ENCODE peak calls at places on chromosomes 5 and 9, in eight cellular contexts. One of them, this sample, is unnamed.

GRCh38 chr5:172897691-172898512 is 61.3 kb upstream of the RPL26L1 start:
- DNase-seq in MV-4-11: no peak
- DNase-seq in lower leg skin: no peak
- DNase-seq in amygdala: no peak
- DNase-seq in endodermal cell: no peak
- DNase-seq in ecto neural progenitor cell: no peak
- DNase-seq in SIG-M5: no peak
- DNase-seq in activated T-helper 9 cell treated with anti-CD3 and anti-CD28 coated beads, Interleukin-2, amount 50 U/mL, for 16 hours: no peak
- DNase-seq in this sample: no peak

GRCh38 chr9:89435315-89435823 is 62.5 kb downstream of the SEMA4D start:
- DNase-seq in MV-4-11: no peak
- DNase-seq in lower leg skin: peak
- DNase-seq in amygdala: no peak
- DNase-seq in endodermal cell: peak
- DNase-seq in ecto neural progenitor cell: peak
- DNase-seq in SIG-M5: no peak
- DNase-seq in activated T-helper 9 cell treated with anti-CD3 and anti-CD28 coated beads, Interleukin-2, amount 50 U/mL, for 16 hours: no peak
- DNase-seq in this sample: no peak

GRCh38 chr9:16901589-16901988 is 31.1 kb upstream of the BNC2 start:
- DNase-seq in MV-4-11: peak
- DNase-seq in lower leg skin: no peak
- DNase-seq in amygdala: no peak
- DNase-seq in endodermal cell: no peak
- DNase-seq in ecto neural progenitor cell: no peak
- DNase-seq in SIG-M5: no peak
- DNase-seq in activated T-helper 9 cell treated with anti-CD3 and anti-CD28 coated beads, Interleukin-2, amount 50 U/mL, for 16 hours: no peak
- DNase-seq in this sample: no peak

GRCh38 chr5:77767301-77767700 is 8.8 kb downstream of the TBCA start:
- DNase-seq in MV-4-11: no peak
- DNase-seq in lower leg skin: no peak
- DNase-seq in amygdala: no peak
- DNase-seq in endodermal cell: no peak
- DNase-seq in ecto neural progenitor cell: no peak
- DNase-seq in SIG-M5: no peak
- DNase-seq in activated T-helper 9 cell treated with anti-CD3 and anti-CD28 coated beads, Interleukin-2, amount 50 U/mL, for 16 hours: no peak
- DNase-seq in this sample: no peak

GRCh38 chr5:137635521-137635921 is 100.4 kb downstream of the KLHL3 start:
- DNase-seq in MV-4-11: no peak
- DNase-seq in lower leg skin: no peak
- DNase-seq in amygdala: no peak
- DNase-seq in endodermal cell: no peak
- DNase-seq in ecto neural progenitor cell: no peak
- DNase-seq in SIG-M5: no peak
- DNase-seq in activated T-helper 9 cell treated with anti-CD3 and anti-CD28 coated beads, Interleukin-2, amount 50 U/mL, for 16 hours: no peak
- DNase-seq in this sample: peak

GRCh38 chr9:114592356-114592755 is 4.8 kb downstream of the ATP6V1G1 start:
- DNase-seq in MV-4-11: peak
- DNase-seq in lower leg skin: peak
- DNase-seq in amygdala: no peak
- DNase-seq in endodermal cell: no peak
- DNase-seq in ecto neural progenitor cell: no peak
- DNase-seq in SIG-M5: peak
- DNase-seq in activated T-helper 9 cell treated with anti-CD3 and anti-CD28 coated beads, Interleukin-2, amount 50 U/mL, for 16 hours: peak
- DNase-seq in this sample: no peak

GRCh38 chr9:28056006-28056405 is 482.7 kb upstream of the C9orf72 start:
- DNase-seq in MV-4-11: no peak
- DNase-seq in lower leg skin: peak
- DNase-seq in amygdala: no peak
- DNase-seq in endodermal cell: no peak
- DNase-seq in ecto neural progenitor cell: no peak
- DNase-seq in SIG-M5: no peak
- DNase-seq in activated T-helper 9 cell treated with anti-CD3 and anti-CD28 coated beads, Interleukin-2, amount 50 U/mL, for 16 hours: no peak
- DNase-seq in this sample: no peak

GRCh38 chr9:111916234-111916645 is 19.6 kb downstream of the UGCG start:
- DNase-seq in MV-4-11: peak
- DNase-seq in lower leg skin: no peak
- DNase-seq in amygdala: no peak
- DNase-seq in endodermal cell: no peak
- DNase-seq in ecto neural progenitor cell: no peak
- DNase-seq in SIG-M5: no peak
- DNase-seq in activated T-helper 9 cell treated with anti-CD3 and anti-CD28 coated beads, Interleukin-2, amount 50 U/mL, for 16 hours: no peak
- DNase-seq in this sample: no peak

GRCh38 chr9:130860458-130861316 is 25.6 kb downstream of the ABL1 start:
- DNase-seq in MV-4-11: peak
- DNase-seq in lower leg skin: peak
- DNase-seq in amygdala: no peak
- DNase-seq in endodermal cell: no peak
- DNase-seq in ecto neural progenitor cell: peak
- DNase-seq in SIG-M5: no peak
- DNase-seq in activated T-helper 9 cell treated with anti-CD3 and anti-CD28 coated beads, Interleukin-2, amount 50 U/mL, for 16 hours: no peak
- DNase-seq in this sample: peak

GRCh38 chr9:133005957-133006356 is 24.8 kb upstream of the GTF3C5 start:
- DNase-seq in MV-4-11: no peak
- DNase-seq in lower leg skin: no peak
- DNase-seq in amygdala: no peak
- DNase-seq in endodermal cell: no peak
- DNase-seq in ecto neural progenitor cell: no peak
- DNase-seq in SIG-M5: no peak
- DNase-seq in activated T-helper 9 cell treated with anti-CD3 and anti-CD28 coated beads, Interleukin-2, amount 50 U/mL, for 16 hours: no peak
- DNase-seq in this sample: no peak

GRCh38 chr9:5492965-5493364 is 17.4 kb upstream of the PDCD1LG2 start:
- DNase-seq in MV-4-11: no peak
- DNase-seq in lower leg skin: no peak
- DNase-seq in amygdala: no peak
- DNase-seq in endodermal cell: no peak
- DNase-seq in ecto neural progenitor cell: no peak
- DNase-seq in SIG-M5: no peak
- DNase-seq in activated T-helper 9 cell treated with anti-CD3 and anti-CD28 coated beads, Interleukin-2, amount 50 U/mL, for 16 hours: no peak
- DNase-seq in this sample: no peak

GRCh38 chr5:117103703-117104102 is 529.1 kb upstream of the SEMA6A start:
- DNase-seq in MV-4-11: no peak
- DNase-seq in lower leg skin: no peak
- DNase-seq in amygdala: no peak
- DNase-seq in endodermal cell: no peak
- DNase-seq in ecto neural progenitor cell: no peak
- DNase-seq in SIG-M5: no peak
- DNase-seq in activated T-helper 9 cell treated with anti-CD3 and anti-CD28 coated beads, Interleukin-2, amount 50 U/mL, for 16 hours: no peak
- DNase-seq in this sample: no peak

GRCh38 chr5:109838157-109838556 is 148.4 kb downstream of the MAN2A1 start:
- DNase-seq in MV-4-11: no peak
- DNase-seq in lower leg skin: no peak
- DNase-seq in amygdala: no peak
- DNase-seq in endodermal cell: peak
- DNase-seq in ecto neural progenitor cell: no peak
- DNase-seq in SIG-M5: no peak
- DNase-seq in activated T-helper 9 cell treated with anti-CD3 and anti-CD28 coated beads, Interleukin-2, amount 50 U/mL, for 16 hours: no peak
- DNase-seq in this sample: no peak

GRCh38 chr9:69204869-69205268 is 30.8 kb downstream of the TJP2 start:
- DNase-seq in MV-4-11: no peak
- DNase-seq in lower leg skin: peak
- DNase-seq in amygdala: peak
- DNase-seq in endodermal cell: peak
- DNase-seq in ecto neural progenitor cell: no peak
- DNase-seq in SIG-M5: no peak
- DNase-seq in activated T-helper 9 cell treated with anti-CD3 and anti-CD28 coated beads, Interleukin-2, amount 50 U/mL, for 16 hours: no peak
- DNase-seq in this sample: no peak

GRCh38 chr9:130936285-130937117 is 2.5 kb downstream of the FIBCD1 start:
- DNase-seq in MV-4-11: peak
- DNase-seq in lower leg skin: no peak
- DNase-seq in amygdala: peak
- DNase-seq in endodermal cell: peak
- DNase-seq in ecto neural progenitor cell: peak
- DNase-seq in SIG-M5: no peak
- DNase-seq in activated T-helper 9 cell treated with anti-CD3 and anti-CD28 coated beads, Interleukin-2, amount 50 U/mL, for 16 hours: no peak
- DNase-seq in this sample: no peak

GRCh38 chr5:96718635-96719077 is 56.5 kb downstream of the CAST start:
- DNase-seq in MV-4-11: no peak
- DNase-seq in lower leg skin: peak
- DNase-seq in amygdala: no peak
- DNase-seq in endodermal cell: no peak
- DNase-seq in ecto neural progenitor cell: no peak
- DNase-seq in SIG-M5: no peak
- DNase-seq in activated T-helper 9 cell treated with anti-CD3 and anti-CD28 coated beads, Interleukin-2, amount 50 U/mL, for 16 hours: no peak
- DNase-seq in this sample: no peak

GRCh38 chr5:6572086-6572824 is 60.6 kb downstream of the NSUN2 start:
- DNase-seq in MV-4-11: no peak
- DNase-seq in lower leg skin: peak
- DNase-seq in amygdala: no peak
- DNase-seq in endodermal cell: no peak
- DNase-seq in ecto neural progenitor cell: no peak
- DNase-seq in SIG-M5: no peak
- DNase-seq in activated T-helper 9 cell treated with anti-CD3 and anti-CD28 coated beads, Interleukin-2, amount 50 U/mL, for 16 hours: no peak
- DNase-seq in this sample: peak

GRCh38 chr9:95876595-95876994 is 1.1 kb downstream of the ERCC6L2 start:
- DNase-seq in MV-4-11: no peak
- DNase-seq in lower leg skin: no peak
- DNase-seq in amygdala: no peak
- DNase-seq in endodermal cell: no peak
- DNase-seq in ecto neural progenitor cell: no peak
- DNase-seq in SIG-M5: no peak
- DNase-seq in activated T-helper 9 cell treated with anti-CD3 and anti-CD28 coated beads, Interleukin-2, amount 50 U/mL, for 16 hours: no peak
- DNase-seq in this sample: no peak

GRCh38 chr9:113755433-113755832 is 120.7 kb upstream of the ZNF618 start:
- DNase-seq in MV-4-11: no peak
- DNase-seq in lower leg skin: no peak
- DNase-seq in amygdala: no peak
- DNase-seq in endodermal cell: no peak
- DNase-seq in ecto neural progenitor cell: no peak
- DNase-seq in SIG-M5: no peak
- DNase-seq in activated T-helper 9 cell treated with anti-CD3 and anti-CD28 coated beads, Interleukin-2, amount 50 U/mL, for 16 hours: no peak
- DNase-seq in this sample: peak

GRCh38 chr9:134598884-134599245 is 42.7 kb upstream of the COL5A1 start:
- DNase-seq in MV-4-11: no peak
- DNase-seq in lower leg skin: peak
- DNase-seq in amygdala: no peak
- DNase-seq in endodermal cell: no peak
- DNase-seq in ecto neural progenitor cell: no peak
- DNase-seq in SIG-M5: no peak
- DNase-seq in activated T-helper 9 cell treated with anti-CD3 and anti-CD28 coated beads, Interleukin-2, amount 50 U/mL, for 16 hours: no peak
- DNase-seq in this sample: no peak

GRCh38 chr9:34332370-34332964 is 3.1 kb downstream of the NUDT2 start:
- DNase-seq in MV-4-11: peak
- DNase-seq in lower leg skin: no peak
- DNase-seq in amygdala: no peak
- DNase-seq in endodermal cell: no peak
- DNase-seq in ecto neural progenitor cell: no peak
- DNase-seq in SIG-M5: no peak
- DNase-seq in activated T-helper 9 cell treated with anti-CD3 and anti-CD28 coated beads, Interleukin-2, amount 50 U/mL, for 16 hours: no peak
- DNase-seq in this sample: no peak

GRCh38 chr9:32881948-32882347 is 98.6 kb downstream of the TMEM215 start:
- DNase-seq in MV-4-11: no peak
- DNase-seq in lower leg skin: no peak
- DNase-seq in amygdala: no peak
- DNase-seq in endodermal cell: no peak
- DNase-seq in ecto neural progenitor cell: no peak
- DNase-seq in SIG-M5: no peak
- DNase-seq in activated T-helper 9 cell treated with anti-CD3 and anti-CD28 coated beads, Interleukin-2, amount 50 U/mL, for 16 hours: no peak
- DNase-seq in this sample: no peak

GRCh38 chr9:130833324-130833990 is 1.6 kb upstream of the ABL1 start:
- DNase-seq in MV-4-11: no peak
- DNase-seq in lower leg skin: no peak
- DNase-seq in amygdala: no peak
- DNase-seq in endodermal cell: no peak
- DNase-seq in ecto neural progenitor cell: no peak
- DNase-seq in SIG-M5: no peak
- DNase-seq in activated T-helper 9 cell treated with anti-CD3 and anti-CD28 coated beads, Interleukin-2, amount 50 U/mL, for 16 hours: no peak
- DNase-seq in this sample: no peak

GRCh38 chr5:121251954-121252353 is 599.7 kb upstream of the FTMT start:
- DNase-seq in MV-4-11: no peak
- DNase-seq in lower leg skin: no peak
- DNase-seq in amygdala: no peak
- DNase-seq in endodermal cell: no peak
- DNase-seq in ecto neural progenitor cell: no peak
- DNase-seq in SIG-M5: no peak
- DNase-seq in activated T-helper 9 cell treated with anti-CD3 and anti-CD28 coated beads, Interleukin-2, amount 50 U/mL, for 16 hours: no peak
- DNase-seq in this sample: no peak

GRCh38 chr9:92790542-92791527 is 26.2 kb upstream of the BICD2 start:
- DNase-seq in MV-4-11: peak
- DNase-seq in lower leg skin: peak
- DNase-seq in amygdala: peak
- DNase-seq in endodermal cell: peak
- DNase-seq in ecto neural progenitor cell: peak
- DNase-seq in SIG-M5: no peak
- DNase-seq in activated T-helper 9 cell treated with anti-CD3 and anti-CD28 coated beads, Interleukin-2, amount 50 U/mL, for 16 hours: peak
- DNase-seq in this sample: peak

GRCh38 chr9:4435197-4435596 is 55.1 kb upstream of the SLC1A1 start:
- DNase-seq in MV-4-11: peak
- DNase-seq in lower leg skin: no peak
- DNase-seq in amygdala: no peak
- DNase-seq in endodermal cell: no peak
- DNase-seq in ecto neural progenitor cell: no peak
- DNase-seq in SIG-M5: no peak
- DNase-seq in activated T-helper 9 cell treated with anti-CD3 and anti-CD28 coated beads, Interleukin-2, amount 50 U/mL, for 16 hours: no peak
- DNase-seq in this sample: no peak

GRCh38 chr5:52632281-52632680 is 155.4 kb upstream of the ITGA1 start:
- DNase-seq in MV-4-11: no peak
- DNase-seq in lower leg skin: no peak
- DNase-seq in amygdala: no peak
- DNase-seq in endodermal cell: no peak
- DNase-seq in ecto neural progenitor cell: no peak
- DNase-seq in SIG-M5: no peak
- DNase-seq in activated T-helper 9 cell treated with anti-CD3 and anti-CD28 coated beads, Interleukin-2, amount 50 U/mL, for 16 hours: no peak
- DNase-seq in this sample: no peak

GRCh38 chr9:21802418-21803000 is at the start of gene MTAP:
- DNase-seq in MV-4-11: peak
- DNase-seq in lower leg skin: peak
- DNase-seq in amygdala: peak
- DNase-seq in endodermal cell: peak
- DNase-seq in ecto neural progenitor cell: peak
- DNase-seq in SIG-M5: peak
- DNase-seq in activated T-helper 9 cell treated with anti-CD3 and anti-CD28 coated beads, Interleukin-2, amount 50 U/mL, for 16 hours: peak
- DNase-seq in this sample: peak

GRCh38 chr9:131667576-131667975 is 72.3 kb downstream of the RAPGEF1 start:
- DNase-seq in MV-4-11: no peak
- DNase-seq in lower leg skin: no peak
- DNase-seq in amygdala: no peak
- DNase-seq in endodermal cell: no peak
- DNase-seq in ecto neural progenitor cell: no peak
- DNase-seq in SIG-M5: no peak
- DNase-seq in activated T-helper 9 cell treated with anti-CD3 and anti-CD28 coated beads, Interleukin-2, amount 50 U/mL, for 16 hours: peak
- DNase-seq in this sample: no peak

GRCh38 chr5:108545301-108545700 is 163.4 kb upstream of the FBXL17 start:
- DNase-seq in MV-4-11: no peak
- DNase-seq in lower leg skin: no peak
- DNase-seq in amygdala: no peak
- DNase-seq in endodermal cell: no peak
- DNase-seq in ecto neural progenitor cell: no peak
- DNase-seq in SIG-M5: no peak
- DNase-seq in activated T-helper 9 cell treated with anti-CD3 and anti-CD28 coated beads, Interleukin-2, amount 50 U/mL, for 16 hours: no peak
- DNase-seq in this sample: no peak

GRCh38 chr5:151123897-151124751 is 33.5 kb downstream of the ANXA6 start:
- DNase-seq in MV-4-11: no peak
- DNase-seq in lower leg skin: no peak
- DNase-seq in amygdala: no peak
- DNase-seq in endodermal cell: no peak
- DNase-seq in ecto neural progenitor cell: no peak
- DNase-seq in SIG-M5: no peak
- DNase-seq in activated T-helper 9 cell treated with anti-CD3 and anti-CD28 coated beads, Interleukin-2, amount 50 U/mL, for 16 hours: no peak
- DNase-seq in this sample: no peak